ENCODE peak calls at places on chromosomes 7 and 10, in eight cellular contexts. V, X, Y, C, L, Z, J and S are unnamed samples.

GRCh38 chr7:151085691-151086620 is at the start of gene AGAP3:
- DNase-seq in V (peak), X (peak), Y (peak), C (peak), L (peak), Z (peak), J (peak), S (peak)

GRCh38 chr7:27104244-27105149 is 2.0 kb upstream of the HOXA2 start:
- DNase-seq in V (no peak), X (no peak), Y (no peak), C (no peak), L (no peak), Z (no peak), J (no peak), S (no peak)

GRCh38 chr10:8048281-8049008 is 6.0 kb upstream of the GATA3 start:
- DNase-seq in V (no peak), X (no peak), Y (no peak), C (no peak), L (peak), Z (no peak), J (no peak), S (no peak)

GRCh38 chr10:5504146-5505072 is 5.0 kb upstream of the CALML5 start:
- DNase-seq in V (peak), X (no peak), Y (peak), C (peak), L (no peak), Z (no peak), J (no peak), S (peak)

GRCh38 chr7:143361552-143362125 is 874 bp downstream of the FAM131B start:
- DNase-seq in V (peak), X (no peak), Y (no peak), C (no peak), L (no peak), Z (no peak), J (no peak), S (no peak)

GRCh38 chr10:31083765-31084184 is 52.1 kb upstream of the ZNF438 start:
- DNase-seq in V (no peak), X (peak), Y (peak), C (peak), L (peak), Z (no peak), J (no peak), S (peak)

GRCh38 chr10:7274293-7274692 is 136.5 kb downstream of the SFMBT2 start:
- DNase-seq in V (no peak), X (no peak), Y (no peak), C (no peak), L (no peak), Z (no peak), J (no peak), S (no peak)

GRCh38 chr10:30559118-30559684 is 70.4 kb downstream of the LYZL2 start:
- DNase-seq in V (no peak), X (no peak), Y (no peak), C (no peak), L (no peak), Z (no peak), J (no peak), S (peak)

GRCh38 chr10:122298206-122298597 is 27.1 kb downstream of the BTBD16 start:
- DNase-seq in V (no peak), X (no peak), Y (no peak), C (no peak), L (no peak), Z (no peak), J (no peak), S (no peak)

GRCh38 chr10:18582803-18583202 is 68.6 kb downstream of the NSUN6 start:
- DNase-seq in V (no peak), X (no peak), Y (no peak), C (no peak), L (peak), Z (no peak), J (no peak), S (no peak)

GRCh38 chr7:151590801-151591771 is 71.4 kb upstream of the RHEB start:
- DNase-seq in V (no peak), X (no peak), Y (no peak), C (no peak), L (no peak), Z (no peak), J (no peak), S (no peak)

GRCh38 chr10:79385804-79386531 is 38.7 kb downstream of the PPIF start:
- DNase-seq in V (peak), X (no peak), Y (no peak), C (no peak), L (no peak), Z (peak), J (peak), S (no peak)

GRCh38 chr7:134741901-134742635 is 37.4 kb upstream of the CALD1 start:
- DNase-seq in V (no peak), X (no peak), Y (no peak), C (peak), L (no peak), Z (no peak), J (no peak), S (no peak)

GRCh38 chr10:88987243-88987726 is 3.3 kb upstream of the FAS start:
- DNase-seq in V (no peak), X (no peak), Y (no peak), C (no peak), L (peak), Z (no peak), J (no peak), S (no peak)

GRCh38 chr7:157347217-157347904 is 10.6 kb downstream of the DNAJB6 start:
- DNase-seq in V (peak), X (no peak), Y (peak), C (peak), L (no peak), Z (peak), J (no peak), S (no peak)

DNA sequence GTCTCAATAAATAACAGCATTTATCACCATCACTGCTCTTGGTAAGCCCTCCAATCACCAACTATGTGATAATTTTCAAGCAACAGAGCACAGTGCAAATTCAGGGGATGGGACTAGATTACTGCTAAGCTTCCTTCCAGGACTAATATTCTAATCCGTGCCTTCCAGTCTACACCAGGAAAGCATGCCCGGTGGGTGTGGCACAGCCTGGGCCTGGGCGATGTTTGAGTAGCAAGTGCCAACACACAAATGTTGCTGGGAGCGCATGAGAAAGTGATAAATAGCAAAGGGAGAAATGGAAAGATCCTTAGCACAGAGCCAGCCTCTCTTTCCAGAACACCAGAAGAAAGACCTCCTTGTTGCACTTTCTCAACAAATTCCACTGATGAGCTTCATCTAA is 13.5 kb upstream of the TM9SF3 start:
- DNase-seq in V (no peak), X (no peak), Y (no peak), C (no peak), L (no peak), Z (no peak), J (no peak), S (peak)
- H3K4me3 ChIP-seq in V (no peak), X (no peak), Y (no peak), C (no peak), L (no peak), Z (no peak), J (no peak), S (no peak)

DNA sequence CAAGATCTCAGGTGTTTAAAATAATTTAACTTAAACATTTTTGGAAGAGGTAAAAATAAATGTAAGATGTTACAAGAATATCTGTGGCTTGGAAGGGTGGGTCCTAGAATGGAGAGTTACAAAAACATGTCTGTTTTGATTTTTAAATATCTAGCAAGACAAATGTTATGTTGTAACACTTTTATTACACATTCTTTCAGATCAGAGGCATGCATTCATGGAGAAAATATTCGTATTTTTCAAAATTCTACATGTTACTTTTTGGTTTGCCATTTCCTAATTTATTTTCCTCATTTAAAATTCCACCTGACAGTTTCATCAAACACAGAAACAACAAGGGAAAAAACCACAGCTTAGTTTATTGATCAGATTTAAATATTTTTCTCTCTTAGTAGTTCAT is 10.0 kb downstream of the WBP1L start:
- DNase-seq in V (no peak), X (no peak), Y (no peak), C (no peak), L (no peak), Z (no peak), J (no peak), S (no peak)
- H3K27ac ChIP-seq in V (peak), X (no peak), Y (peak), C (no peak), L (no peak), Z (no peak), J (peak), S (no peak)

GRCh38 chr10:112955736-112956421 is 5.8 kb downstream of the TCF7L2 start:
- DNase-seq in V (peak), X (no peak), Y (peak), C (peak), L (no peak), Z (no peak), J (no peak), S (peak)

GRCh38 chr10:112953760-112954159 is 3.7 kb downstream of the TCF7L2 start:
- DNase-seq in V (no peak), X (no peak), Y (peak), C (no peak), L (no peak), Z (no peak), J (no peak), S (no peak)

GRCh38 chr10:112953075-112953501 is 3.0 kb downstream of the TCF7L2 start:
- DNase-seq in V (peak), X (no peak), Y (no peak), C (no peak), L (no peak), Z (no peak), J (no peak), S (no peak)

GRCh38 chr10:112956631-112957350 is 6.7 kb downstream of the TCF7L2 start:
- DNase-seq in V (peak), X (no peak), Y (no peak), C (no peak), L (no peak), Z (no peak), J (no peak), S (peak)

GRCh38 chr10:112954974-112955735 is 5.1 kb downstream of the TCF7L2 start:
- DNase-seq in V (no peak), X (no peak), Y (no peak), C (no peak), L (no peak), Z (no peak), J (no peak), S (peak)
- H3K4me3 ChIP-seq in V (peak), X (peak), Y (peak), C (peak), L (no peak), Z (peak), J (peak), S (no peak)

GRCh38 chr7:139108256-139109187 is 998 bp downstream of the ZC3HAV1 start:
- DNase-seq in V (peak), X (no peak), Y (peak), C (peak), L (no peak), Z (no peak), J (no peak), S (peak)
- H3K27ac ChIP-seq in V (peak), X (peak), Y (peak), C (peak), L (peak), Z (peak), J (peak), S (peak)

GRCh38 chr7:155291045-155291530 is 6.6 kb upstream of the INSIG1 start:
- DNase-seq in V (no peak), X (peak), Y (peak), C (peak), L (no peak), Z (no peak), J (no peak), S (peak)
- H3K4me3 ChIP-seq in V (no peak), X (no peak), Y (no peak), C (no peak), L (no peak), Z (no peak), J (no peak), S (no peak)

DNA sequence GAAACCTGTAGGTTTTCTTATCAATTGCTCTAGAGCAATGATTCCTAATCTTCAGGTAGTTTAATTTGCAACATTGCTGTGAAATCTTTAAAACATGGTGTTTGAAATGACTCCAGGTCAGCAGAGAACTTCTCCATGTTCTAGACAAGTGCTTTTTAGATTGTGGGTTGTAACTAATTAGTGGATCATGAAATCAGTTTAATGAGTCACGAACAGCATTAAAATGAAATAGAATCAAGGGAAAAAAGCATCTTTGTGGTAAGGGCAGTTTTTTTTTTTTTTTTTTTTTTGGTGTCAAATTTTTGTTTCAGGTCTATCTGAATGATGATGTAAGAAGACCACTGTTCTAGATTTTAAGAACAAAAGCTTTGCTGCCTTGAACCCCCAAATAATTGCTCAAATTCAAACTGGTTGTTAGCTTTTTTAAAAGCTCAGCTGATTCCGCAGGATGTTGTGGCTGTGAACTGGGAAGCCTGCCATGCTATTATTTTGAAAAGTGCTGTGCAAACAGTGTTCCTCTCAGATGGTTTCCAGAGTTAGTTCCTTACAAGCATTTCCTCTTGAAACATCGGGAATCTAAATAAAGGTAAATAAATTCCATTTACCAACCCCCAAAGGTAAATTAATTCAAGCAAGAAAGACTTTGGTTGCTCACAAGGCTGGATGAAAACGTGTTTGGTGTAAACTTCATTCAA is 13.1 kb upstream of the PDK4 start:
- DNase-seq in V (peak), X (peak), Y (peak), C (no peak), L (no peak), Z (no peak), J (no peak), S (peak)
- H3K27ac ChIP-seq in V (peak), X (no peak), Y (peak), C (no peak), L (no peak), Z (peak), J (peak), S (peak)

GRCh38 chr7:49695971-49696370 is 77.5 kb upstream of the VWC2 start:
- DNase-seq in V (no peak), X (no peak), Y (no peak), C (no peak), L (no peak), Z (no peak), J (no peak), S (no peak)

GRCh38 chr7:49692516-49692915 is 80.9 kb upstream of the VWC2 start:
- DNase-seq in V (no peak), X (no peak), Y (no peak), C (no peak), L (no peak), Z (no peak), J (no peak), S (no peak)
- H3K4me3 ChIP-seq in V (no peak), X (no peak), Y (no peak), C (no peak), L (no peak), Z (no peak), J (no peak), S (no peak)

DNA sequence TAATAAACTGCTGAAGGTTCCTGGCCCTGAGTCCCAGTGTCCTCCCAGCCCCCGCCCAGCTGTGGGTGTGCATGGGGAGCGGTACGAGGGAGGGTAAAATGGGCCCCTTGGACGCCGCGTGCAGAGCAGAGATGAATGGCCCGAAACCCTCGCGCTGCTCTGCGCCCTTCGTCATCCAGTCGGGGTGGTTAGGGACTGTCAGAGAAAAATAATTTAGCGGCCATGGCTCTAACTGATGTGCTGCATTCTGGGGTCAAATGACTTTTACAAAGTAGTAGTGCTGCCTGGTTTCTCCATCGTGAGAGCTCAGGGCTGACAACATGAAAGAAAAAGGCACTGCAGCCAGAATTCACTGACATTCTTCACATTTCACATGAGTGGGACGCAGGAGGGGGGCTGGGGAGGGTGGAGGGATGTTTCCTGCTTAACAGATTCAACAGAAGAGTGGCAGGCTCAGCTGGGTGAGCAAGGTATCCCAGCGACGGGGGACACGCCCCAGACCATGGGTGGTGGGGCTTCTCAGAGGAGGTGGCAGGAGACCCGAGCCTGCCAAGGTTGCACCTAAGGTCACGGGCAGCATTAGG is 304.5 kb downstream of the WDR37 start:
- DNase-seq in V (no peak), X (no peak), Y (no peak), C (no peak), L (no peak), Z (no peak), J (no peak), S (no peak)
- H3K27ac ChIP-seq in V (no peak), X (no peak), Y (no peak), C (no peak), L (no peak), Z (no peak), J (no peak), S (no peak)

GRCh38 chr7:90625562-90625961 is 29.4 kb downstream of the CDK14 start:
- DNase-seq in V (peak), X (no peak), Y (peak), C (no peak), L (no peak), Z (no peak), J (no peak), S (no peak)
- H3K4me3 ChIP-seq in V (no peak), X (no peak), Y (no peak), C (no peak), L (no peak), Z (no peak), J (no peak), S (no peak)